ENCODE peak calls at places on chromosomes 1 and 21, in five cellular contexts. N is CD8-positive, alpha-beta memory T cell; F is RWPE1; B is brain microvascular endothelial cell; X is esophagus muscularis mucosa. W is an unnamed sample.

GRCh38 chr1:180926164-180926981 is 13.7 kb downstream of the KIAA1614 start:
- DNase-seq in B (no peak), F (no peak), X (no peak), N (no peak), W (peak)

GRCh38 chr1:227928811-227929375 is 18.8 kb downstream of the WNT9A start:
- DNase-seq in X (no peak), N (no peak), B (no peak), F (no peak), W (no peak)

GRCh38 chr1:98700228-98700627 is 38.7 kb downstream of the SNX7 start:
- DNase-seq in F (no peak), N (no peak), B (no peak), X (no peak), W (no peak)

GRCh38 chr1:204093756-204094155 is 20.8 kb downstream of the SOX13 start:
- DNase-seq in X (no peak), N (no peak), F (no peak), B (no peak), W (no peak)

GRCh38 chr1:58570817-58571216 is 6.2 kb downstream of the TACSTD2 start:
- DNase-seq in N (no peak), F (no peak), B (no peak), X (no peak), W (no peak)

GRCh38 chr1:21305155-21305899 is 15.1 kb upstream of the ECE1 start:
- DNase-seq in B (no peak), X (no peak), N (no peak), F (no peak), W (no peak)

GRCh38 chr1:156103521-156103947 is 11.0 kb upstream of the LMNA start:
- DNase-seq in X (no peak), F (peak), N (no peak), B (no peak), W (no peak)

GRCh38 chr21:37452222-37452621 is 85.6 kb downstream of the DYRK1A start:
- DNase-seq in B (peak), F (peak), X (no peak), N (no peak), W (no peak)

GRCh38 chr1:94723899-94724298 is 96.3 kb upstream of the SLC44A3 start:
- DNase-seq in B (no peak), X (peak), N (no peak), F (no peak), W (no peak)

GRCh38 chr21:27225142-27225541 is 258.3 kb upstream of the ADAMTS5 start:
- DNase-seq in B (no peak), F (no peak), X (no peak), N (no peak), W (no peak)

GRCh38 chr1:46646331-46646730 is 21.8 kb downstream of the ATPAF1 start:
- DNase-seq in F (no peak), X (no peak), N (no peak), B (no peak), W (no peak)

GRCh38 chr21:43645414-43645891 is 13.8 kb downstream of the HSF2BP start:
- DNase-seq in B (peak), X (no peak), F (peak), N (no peak), W (peak)

GRCh38 chr1:30798389-30798951 is 40.9 kb upstream of the LAPTM5 start:
- DNase-seq in F (no peak), N (no peak), B (no peak), X (no peak), W (no peak)

GRCh38 chr21:27202301-27202700 is 235.4 kb upstream of the ADAMTS5 start:
- DNase-seq in N (no peak), F (no peak), B (no peak), X (no peak), W (no peak)

DNA sequence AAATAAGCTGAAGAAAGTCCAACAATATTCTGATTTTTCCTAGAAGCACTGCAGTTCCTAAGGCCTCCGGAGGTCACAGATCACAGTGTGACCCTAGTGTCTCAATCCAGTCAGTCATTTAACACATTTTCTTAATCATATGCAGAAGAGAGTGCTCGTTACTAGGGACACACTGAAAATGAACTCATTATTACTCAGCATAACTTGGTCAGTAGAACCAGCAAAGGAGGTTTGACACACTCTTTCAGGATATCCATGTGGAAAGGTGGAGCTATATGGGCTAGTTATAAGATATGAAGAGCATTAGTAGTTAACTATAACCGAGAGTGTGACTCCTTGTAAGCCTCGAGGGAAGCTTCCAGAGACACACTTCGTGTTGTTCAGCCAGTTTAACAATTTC is 5.0 kb downstream of the SIPA1L2 start:
- DNase-seq in X (no peak), B (no peak), N (no peak), F (no peak), W (no peak)
- H3K27ac ChIP-seq in X (no peak), B (no peak), N (no peak), F (no peak), W (no peak)

DNA sequence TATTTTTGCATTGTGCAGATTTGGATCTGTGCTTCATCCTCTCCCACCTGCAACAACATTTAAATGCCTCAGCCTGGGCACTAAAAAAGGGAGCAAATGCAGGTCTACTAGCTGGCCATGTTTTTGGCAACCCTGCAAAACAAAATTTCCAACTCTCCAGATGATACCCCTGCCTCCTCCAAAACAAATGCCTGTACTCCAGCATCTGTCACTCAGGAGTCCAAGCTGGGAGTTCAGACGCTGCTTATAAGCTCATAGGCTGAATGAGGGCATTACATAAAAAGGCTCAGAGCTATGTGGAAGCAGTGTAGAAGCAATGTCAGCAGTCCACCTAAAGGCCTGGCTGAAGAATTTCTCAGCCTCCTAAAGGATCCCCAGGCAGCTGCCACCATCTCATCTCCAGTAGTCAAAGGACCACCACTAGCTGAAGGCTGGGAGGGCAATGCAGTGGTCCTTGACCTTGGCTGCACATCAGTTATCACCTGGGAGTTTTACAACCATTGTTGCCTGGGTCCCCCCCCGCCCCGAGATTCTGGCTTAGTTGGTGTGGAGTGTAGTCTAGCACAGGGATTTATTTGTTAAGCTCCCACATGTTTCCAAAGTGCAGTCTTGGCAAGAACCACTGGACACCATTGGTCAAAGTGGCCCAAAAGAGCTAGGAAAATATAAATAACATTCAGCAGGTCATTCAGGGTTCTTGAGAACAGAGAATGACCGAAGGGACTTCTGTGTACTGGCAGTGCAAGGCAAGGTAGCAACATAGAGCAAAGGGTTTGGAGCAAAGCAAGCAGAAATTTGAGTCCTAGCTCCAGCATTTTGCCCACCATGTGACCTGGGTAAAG is 57.2 kb downstream of the ITPKB start:
- DNase-seq in X (no peak), F (no peak), N (no peak), B (no peak), W (no peak)
- H3K27ac ChIP-seq in X (peak), F (no peak), N (no peak), B (no peak), W (peak)

GRCh38 chr1:27483659-27484058 is 6.3 kb downstream of the WASF2 start:
- DNase-seq in B (no peak), N (no peak), X (no peak), F (no peak), W (no peak)
- H3K27ac ChIP-seq in B (no peak), N (no peak), X (no peak), F (peak), W (peak)

DNA sequence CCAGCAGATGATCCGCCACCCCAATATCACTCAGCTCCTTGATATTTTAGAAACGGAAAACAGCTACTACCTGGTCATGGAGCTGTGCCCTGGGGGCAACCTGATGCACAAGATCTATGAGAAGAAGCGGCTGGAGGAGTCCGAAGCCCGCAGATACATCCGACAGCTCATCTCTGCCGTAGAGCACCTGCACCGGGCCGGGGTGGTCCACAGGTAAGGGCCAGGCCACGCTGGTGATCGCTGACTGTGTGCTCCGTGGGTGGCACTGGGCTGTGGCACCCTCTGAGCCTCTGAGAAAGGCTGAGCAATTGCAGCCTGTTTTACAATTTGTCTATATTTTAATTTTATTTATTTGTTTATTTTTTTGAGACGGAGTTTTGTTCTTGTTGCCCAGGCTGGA is 51.7 kb downstream of the HUNK start:
- DNase-seq in B (no peak), F (no peak), N (no peak), X (no peak), W (no peak)
- H3K27ac ChIP-seq in B (no peak), F (no peak), N (no peak), X (no peak), W (no peak)

GRCh38 chr1:114082047-114082630 is 71.5 kb downstream of the SYT6 start:
- DNase-seq in B (no peak), N (no peak), F (no peak), X (no peak), W (no peak)

GRCh38 chr1:114079596-114080190 is 74.0 kb downstream of the SYT6 start:
- DNase-seq in X (no peak), N (no peak), F (no peak), B (no peak), W (no peak)

GRCh38 chr1:114080511-114081144 is 73.0 kb downstream of the SYT6 start:
- DNase-seq in B (no peak), F (no peak), X (no peak), N (no peak), W (no peak)

GRCh38 chr1:114083186-114083585 is 70.5 kb downstream of the SYT6 start:
- DNase-seq in N (no peak), X (no peak), F (peak), B (no peak), W (no peak)

GRCh38 chr1:114081145-114082046 is 72.3 kb downstream of the SYT6 start:
- DNase-seq in X (no peak), B (no peak), N (no peak), F (no peak), W (no peak)
- H3K27ac ChIP-seq in X (no peak), B (no peak), N (no peak), F (no peak), W (no peak)

GRCh38 chr1:19689856-19690255 is 25.2 kb downstream of the HTR6 start:
- DNase-seq in N (no peak), F (no peak), X (no peak), B (no peak), W (peak)
- H3K27ac ChIP-seq in N (no peak), F (no peak), X (no peak), B (no peak), W (no peak)

GRCh38 chr1:37477946-37478345 is 3.6 kb downstream of the ZC3H12A start:
- DNase-seq in X (no peak), F (no peak), N (no peak), B (no peak), W (no peak)

GRCh38 chr1:37478451-37478871 is 4.1 kb downstream of the ZC3H12A start:
- DNase-seq in N (peak), X (no peak), B (peak), F (peak), W (no peak)

GRCh38 chr1:37480125-37480466 is 5.7 kb downstream of the ZC3H12A start:
- DNase-seq in N (no peak), X (no peak), B (no peak), F (no peak), W (no peak)

GRCh38 chr1:37479255-37480124 is 5.1 kb downstream of the ZC3H12A start:
- DNase-seq in X (peak), F (peak), N (peak), B (peak), W (peak)

DNA sequence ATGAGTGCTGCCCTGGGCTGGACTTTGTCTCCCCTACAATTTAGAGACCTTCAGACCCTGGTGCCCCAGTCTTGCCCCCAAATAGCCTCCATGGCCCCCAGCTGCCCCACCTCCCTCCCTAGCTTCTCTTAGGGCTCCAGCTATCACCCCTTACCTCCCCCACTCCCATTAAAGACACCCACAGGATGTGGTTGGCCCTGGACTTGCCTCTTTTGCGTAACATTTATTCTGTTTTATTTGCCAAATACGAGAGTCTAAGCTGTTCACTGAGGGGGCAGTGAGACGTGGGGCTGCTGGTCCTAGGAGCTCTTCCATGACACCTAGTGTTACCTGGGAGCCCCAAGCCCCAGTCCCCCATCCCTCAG is 4.5 kb downstream of the ZC3H12A start:
- DNase-seq in B (no peak), F (no peak), N (peak), X (no peak), W (peak)
- H3K27ac ChIP-seq in B (peak), F (peak), N (peak), X (peak), W (peak)

DNA sequence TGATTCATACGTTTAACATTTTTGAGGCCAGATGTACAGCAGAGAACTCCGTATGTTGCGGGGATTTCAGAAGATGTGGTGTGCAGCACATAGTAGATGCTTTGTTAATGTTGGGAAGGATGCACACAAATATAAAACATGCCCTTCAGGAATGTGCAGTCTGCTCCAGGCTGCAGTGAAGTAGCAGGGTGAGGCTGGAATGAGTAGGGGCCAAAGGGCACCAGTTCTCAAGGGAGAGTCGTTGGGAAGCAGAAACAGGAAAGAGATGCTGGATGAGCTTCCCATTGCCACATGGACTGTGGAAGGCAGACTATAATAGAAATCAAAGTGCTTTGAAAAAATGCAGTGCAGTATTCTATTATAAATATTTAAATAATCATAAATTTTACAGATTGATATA is 126.9 kb downstream of the NOS1AP start:
- DNase-seq in X (no peak), N (no peak), B (no peak), F (no peak), W (no peak)
- H3K27ac ChIP-seq in X (no peak), N (no peak), B (no peak), F (no peak), W (no peak)

DNA sequence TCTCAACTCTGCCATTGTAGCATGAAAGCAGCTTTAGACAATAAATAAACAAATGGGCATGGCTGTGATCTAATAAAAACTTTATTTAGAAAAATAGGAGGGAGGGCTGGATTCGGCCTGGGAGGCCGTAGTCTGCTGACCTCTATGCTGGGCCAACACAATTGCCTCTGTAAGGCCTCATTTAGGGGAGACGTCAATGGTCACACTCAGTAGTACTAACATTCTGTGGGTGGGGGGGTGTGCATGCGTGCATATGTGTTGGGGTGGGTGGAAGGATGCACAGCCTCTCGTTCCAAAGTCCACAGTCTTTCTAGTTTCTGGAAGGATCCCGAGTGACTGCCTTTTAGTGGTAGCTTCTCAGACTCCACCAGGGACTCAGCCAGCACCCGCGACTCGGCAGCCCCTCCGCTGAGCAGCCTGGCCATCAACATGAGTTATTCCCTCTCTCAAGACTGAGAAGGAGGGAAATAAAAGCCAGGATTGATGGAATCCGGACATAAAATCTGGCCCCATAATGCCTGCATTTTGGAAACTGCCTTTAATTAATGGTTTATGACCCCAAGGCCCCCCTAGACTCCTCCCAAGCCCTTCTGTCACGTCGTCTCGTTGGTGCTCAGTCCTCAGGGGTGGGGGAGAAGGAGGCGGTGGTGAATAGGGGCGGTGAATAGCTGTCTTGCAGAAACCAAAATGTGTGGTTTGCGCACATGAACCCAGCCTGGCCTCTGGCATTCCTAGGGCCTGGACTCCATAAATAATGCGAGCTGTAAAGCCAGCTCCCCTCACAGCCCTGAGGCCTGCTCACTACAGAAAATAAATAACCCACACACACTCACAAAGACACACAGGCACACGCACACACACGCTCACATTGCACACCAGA is 65.2 kb upstream of the TMEM51 start:
- DNase-seq in X (no peak), B (no peak), F (no peak), N (no peak), W (no peak)
- H3K27ac ChIP-seq in X (no peak), B (no peak), F (no peak), N (no peak), W (no peak)

W was measured in OCI-LY7.